ENCODE peak calls at places on chromosomes 16 and 17, in ten cellular contexts. G, V, W, P, K, S, I, J, Y and O are unnamed samples.

GRCh38 chr17:44915321-44915726 is at the start of gene GFAP:
- DNase-seq in W (no peak), Y (no peak), G (no peak), J (no peak), P (no peak), K (no peak), V (peak), S (no peak), I (no peak), O (no peak)

GRCh38 chr17:56125830-56126819 is 27.1 kb upstream of the ANKFN1 start:
- DNase-seq in V (no peak), P (peak), K (no peak), S (peak), J (peak), G (peak), I (no peak), Y (peak), W (peak), O (no peak)

GRCh38 chr16:6611535-6611934 is 721.1 kb upstream of the RBFOX1 start:
- DNase-seq in P (no peak), W (no peak), S (no peak), J (peak), V (no peak), K (no peak), I (no peak), Y (no peak), G (no peak), O (no peak)

GRCh38 chr17:45948881-45949624 is 50.0 kb upstream of the STH start:
- DNase-seq in P (peak), W (peak), S (peak), V (peak), J (peak), Y (peak), G (peak), K (peak), I (peak), O (no peak)

GRCh38 chr17:17737938-17738894 is 57.0 kb downstream of the RAI1 start:
- DNase-seq in S (peak), J (no peak), V (peak), Y (peak), W (no peak), P (no peak), K (no peak), G (no peak), I (no peak), O (no peak)

GRCh38 chr17:68763551-68763950 is 162.4 kb upstream of the FAM20A start:
- DNase-seq in V (no peak), Y (peak), S (no peak), J (no peak), W (no peak), I (no peak), G (no peak), K (no peak), P (peak), O (no peak)

GRCh38 chr17:8991514-8992285 is 26.2 kb upstream of the PIK3R5 start:
- DNase-seq in G (peak), W (no peak), J (peak), S (peak), V (peak), K (no peak), I (peak), Y (peak), P (peak), O (no peak)

GRCh38 chr17:72372185-72372584 is 251.4 kb downstream of the SOX9 start:
- DNase-seq in G (no peak), S (no peak), J (no peak), W (no peak), P (no peak), Y (peak), I (no peak), V (no peak), K (no peak), O (no peak)

GRCh38 chr16:84553873-84554399 is 49.5 kb upstream of the MEAK7 start:
- DNase-seq in J (no peak), Y (no peak), G (no peak), P (no peak), I (no peak), S (no peak), W (no peak), V (no peak), K (no peak), O (no peak)

GRCh38 chr16:29663020-29663828 is at the start of gene SPN:
- DNase-seq in J (no peak), K (no peak), G (no peak), P (no peak), Y (no peak), I (no peak), V (no peak), S (no peak), W (no peak), O (no peak)

GRCh38 chr16:11871193-11871592 is 19.9 kb upstream of the RSL1D1 start:
- DNase-seq in J (peak), V (no peak), S (no peak), P (peak), K (no peak), Y (no peak), G (peak), I (no peak), W (no peak), O (no peak)

GRCh38 chr17:17414316-17414937 is 62.4 kb upstream of the MED9 start:
- DNase-seq in W (peak), K (no peak), I (peak), S (no peak), J (peak), V (no peak), P (peak), Y (peak), G (no peak), O (no peak)

GRCh38 chr17:19631905-19632304 is 16.6 kb upstream of the ALDH3A2 start:
- DNase-seq in W (no peak), J (no peak), I (no peak), K (no peak), G (no peak), V (no peak), S (no peak), P (no peak), Y (no peak), O (no peak)

GRCh38 chr16:49795513-49795912 is 60.4 kb downstream of the ZNF423 start:
- DNase-seq in J (no peak), W (no peak), K (no peak), P (no peak), Y (no peak), G (no peak), S (no peak), V (no peak), I (no peak), O (no peak)

GRCh38 chr17:68170246-68170645 is 77.6 kb upstream of the AMZ2 start:
- DNase-seq in G (no peak), Y (no peak), V (no peak), S (no peak), I (no peak), K (no peak), J (no peak), W (no peak), P (no peak), O (no peak)

GRCh38 chr17:5203178-5203907 is 11.7 kb upstream of the ZNF594 start:
- DNase-seq in S (no peak), G (no peak), I (no peak), W (no peak), Y (no peak), V (no peak), J (peak), P (no peak), K (no peak), O (no peak)

GRCh38 chr16:53673189-53673588 is 30.5 kb downstream of the RPGRIP1L start:
- DNase-seq in W (no peak), I (no peak), G (no peak), S (no peak), K (no peak), Y (no peak), P (no peak), J (no peak), V (no peak), O (no peak)

GRCh38 chr16:53666816-53667415 is 36.7 kb downstream of the RPGRIP1L start:
- DNase-seq in Y (no peak), J (no peak), I (no peak), G (no peak), V (no peak), W (no peak), K (no peak), P (no peak), S (peak), O (no peak)

GRCh38 chr16:53668869-53669268 is 34.8 kb downstream of the RPGRIP1L start:
- DNase-seq in Y (no peak), J (no peak), V (no peak), I (no peak), G (no peak), S (no peak), K (no peak), W (no peak), P (no peak), O (no peak)

GRCh38 chr16:53678155-53678554 is 25.5 kb downstream of the RPGRIP1L start:
- DNase-seq in J (peak), P (no peak), Y (no peak), S (no peak), K (no peak), V (no peak), I (no peak), G (no peak), W (no peak), O (no peak)

DNA sequence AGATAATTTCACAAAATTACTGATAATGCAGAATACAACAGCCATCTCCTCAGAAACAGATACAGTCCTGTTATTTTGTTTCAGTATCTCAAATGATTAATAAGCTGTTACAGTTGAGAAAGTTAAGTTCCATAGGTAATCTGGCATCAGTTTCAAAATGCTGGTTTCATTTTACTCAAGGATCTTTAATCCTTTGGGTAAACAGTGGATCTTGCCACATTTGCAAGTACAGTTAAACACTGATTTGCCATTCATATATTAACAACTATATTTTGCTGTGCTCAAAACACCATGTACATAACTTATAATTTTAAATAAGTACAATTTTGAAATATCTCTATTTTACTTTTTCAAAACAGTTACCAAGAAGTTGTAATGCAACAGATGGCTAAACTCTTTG is 31.2 kb downstream of the RPGRIP1L start:
- DNase-seq in W (no peak), K (no peak), G (no peak), S (no peak), V (no peak), P (no peak), I (no peak), J (no peak), Y (no peak), O (no peak)
- H3K4me3 ChIP-seq in W (no peak), K (no peak), G (no peak), S (no peak), V (no peak), P (no peak), I (no peak), J (no peak), Y (no peak), O (no peak)

GRCh38 chr17:50275279-50275678 is 1.0 kb downstream of the TMEM92 start:
- DNase-seq in J (no peak), K (no peak), P (no peak), S (no peak), I (no peak), G (no peak), Y (no peak), W (no peak), V (no peak), O (no peak)

GRCh38 chr17:50273654-50274040 is 619 bp upstream of the TMEM92 start:
- DNase-seq in K (no peak), W (no peak), P (no peak), I (no peak), G (no peak), V (no peak), S (no peak), J (no peak), Y (no peak), O (no peak)

GRCh38 chr17:50272711-50273653 is 1.3 kb upstream of the TMEM92 start:
- DNase-seq in K (peak), V (peak), J (peak), Y (peak), G (peak), I (no peak), P (peak), W (no peak), S (peak), O (no peak)

GRCh38 chr17:50274945-50275221 is 617 bp downstream of the TMEM92 start:
- DNase-seq in V (no peak), P (no peak), W (no peak), Y (no peak), J (no peak), K (no peak), G (no peak), S (no peak), I (no peak), O (no peak)

DNA sequence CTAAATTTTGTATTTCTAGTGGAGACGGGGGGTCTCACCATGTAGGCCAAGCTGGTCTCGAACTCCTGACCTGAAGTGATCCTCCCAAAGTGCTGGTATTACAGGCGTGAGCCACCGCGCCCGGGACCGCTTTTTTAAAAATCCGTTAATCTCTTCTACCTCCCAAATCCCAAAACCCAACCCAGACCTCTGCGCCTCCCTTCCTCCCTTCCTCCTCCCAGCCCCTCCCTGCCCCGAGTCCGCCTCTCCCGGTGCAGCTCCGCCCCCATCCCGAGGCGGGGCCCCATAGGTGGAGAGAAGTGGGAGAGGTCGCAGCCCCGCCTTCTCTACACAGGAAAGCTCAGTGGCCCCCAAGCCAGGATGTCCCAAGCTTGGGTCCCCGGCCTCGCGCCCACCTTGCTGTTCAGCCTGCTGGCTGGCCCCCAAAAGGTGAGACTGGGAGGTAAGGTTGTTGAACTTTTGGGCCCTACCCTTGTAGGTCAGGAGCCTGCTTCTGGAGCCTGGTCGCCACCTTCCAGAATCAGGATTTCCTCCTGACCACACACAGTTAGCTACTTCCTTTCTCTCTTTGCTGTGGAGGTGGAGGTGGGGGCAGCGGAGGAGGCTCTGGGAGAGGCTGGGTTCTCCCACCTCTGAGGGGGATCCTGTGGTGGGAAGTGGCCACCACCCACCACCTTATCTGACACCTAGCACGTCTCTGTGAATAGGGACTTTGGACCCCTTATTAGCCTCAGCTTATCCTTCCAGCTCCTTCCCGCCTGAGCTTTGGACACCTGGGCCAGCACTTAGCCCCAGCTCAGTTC is at the start of gene TMEM92:
- DNase-seq in K (no peak), G (no peak), S (peak), I (no peak), V (no peak), J (no peak), P (no peak), Y (peak), W (no peak), O (no peak)
- H3K4me3 ChIP-seq in K (peak), G (no peak), S (peak), I (peak), V (peak), J (no peak), P (peak), Y (peak), W (peak), O (peak)

GRCh38 chr17:42071810-42072209 is 21.4 kb upstream of the C17orf113 start:
- DNase-seq in I (no peak), P (no peak), J (no peak), Y (no peak), S (no peak), K (no peak), V (no peak), G (no peak), W (no peak), O (no peak)
- H3K4me3 ChIP-seq in I (no peak), P (no peak), J (no peak), Y (no peak), S (no peak), K (peak), V (peak), G (no peak), W (no peak), O (no peak)

GRCh38 chr17:43812396-43813265 is 20.3 kb downstream of the MPP3 start:
- DNase-seq in G (no peak), J (no peak), K (peak), W (no peak), P (no peak), Y (no peak), I (no peak), V (no peak), S (no peak), O (no peak)

GRCh38 chr17:43809121-43809520 is 23.8 kb downstream of the MPP3 start:
- DNase-seq in V (no peak), G (no peak), W (no peak), S (no peak), I (no peak), P (no peak), Y (no peak), K (peak), J (no peak), O (no peak)

GRCh38 chr17:43810823-43811222 is 22.1 kb downstream of the MPP3 start:
- DNase-seq in G (no peak), P (no peak), I (no peak), J (no peak), Y (no peak), V (no peak), S (no peak), W (no peak), K (peak), O (no peak)

GRCh38 chr17:43813386-43813785 is 19.6 kb downstream of the MPP3 start:
- DNase-seq in Y (no peak), P (no peak), V (no peak), S (peak), G (no peak), K (peak), W (no peak), I (no peak), J (no peak), O (no peak)

DNA sequence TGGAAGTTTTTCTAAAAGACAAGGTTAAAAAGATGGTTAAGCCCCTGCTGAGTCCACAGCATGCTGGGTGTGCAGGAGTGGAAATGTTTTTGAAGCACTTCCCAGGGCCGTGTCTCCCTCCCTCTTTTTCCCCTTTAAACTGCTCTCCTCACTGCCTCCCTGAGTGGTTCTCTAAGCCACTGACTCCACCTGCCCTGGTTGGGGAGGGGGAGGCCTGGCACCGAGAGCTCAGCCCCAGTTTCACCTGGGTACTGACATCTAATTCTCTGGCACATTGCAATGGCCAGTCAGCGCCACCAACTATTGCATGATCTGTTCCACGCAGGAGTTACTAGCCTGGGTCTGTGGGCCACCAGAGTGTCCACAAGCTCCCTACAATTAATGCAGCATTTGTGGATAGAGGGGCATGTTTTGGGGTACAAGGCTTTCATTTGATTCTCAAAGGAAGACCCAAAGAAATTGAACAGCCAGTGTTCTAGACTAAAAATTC is 22.7 kb downstream of the MPP3 start:
- DNase-seq in G (no peak), S (no peak), J (no peak), Y (no peak), I (no peak), V (no peak), K (peak), W (no peak), P (no peak), O (no peak)
- H3K4me3 ChIP-seq in G (no peak), S (no peak), J (no peak), Y (no peak), I (no peak), V (no peak), K (no peak), W (no peak), P (no peak), O (no peak)

DNA sequence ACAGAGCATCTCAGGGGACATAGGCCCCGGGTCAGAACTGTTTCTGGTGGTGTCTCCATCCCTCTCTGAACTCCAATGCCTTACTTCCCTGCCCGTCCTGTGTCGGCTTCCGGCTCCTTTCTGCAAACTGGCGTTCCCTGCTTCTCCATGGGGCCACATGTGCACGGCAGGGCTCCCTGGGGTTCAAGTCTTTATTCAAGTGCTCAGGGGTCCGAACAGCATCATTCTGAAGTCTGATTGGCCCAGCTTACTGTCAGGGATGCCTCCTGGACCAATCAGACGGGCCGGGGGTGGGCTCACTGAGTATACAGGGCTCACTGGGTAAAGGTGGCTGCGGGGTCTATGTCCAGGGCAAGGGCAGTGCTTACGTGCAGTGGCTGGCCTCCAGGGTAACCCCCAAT is 17.1 kb downstream of the C16orf82 start:
- DNase-seq in P (peak), J (no peak), Y (no peak), K (no peak), I (no peak), W (no peak), G (no peak), V (peak), S (no peak), O (no peak)
- H3K4me3 ChIP-seq in P (no peak), J (no peak), Y (no peak), K (no peak), I (no peak), W (no peak), G (no peak), V (no peak), S (no peak), O (no peak)

GRCh38 chr17:77528516-77529327 is 388.0 kb downstream of the SEC14L1 start:
- DNase-seq in V (no peak), Y (no peak), J (no peak), P (no peak), S (no peak), G (no peak), K (peak), I (no peak), W (no peak), O (no peak)
- H3K4me3 ChIP-seq in V (peak), Y (peak), J (no peak), P (peak), S (no peak), G (no peak), K (peak), I (peak), W (peak), O (peak)

DNA sequence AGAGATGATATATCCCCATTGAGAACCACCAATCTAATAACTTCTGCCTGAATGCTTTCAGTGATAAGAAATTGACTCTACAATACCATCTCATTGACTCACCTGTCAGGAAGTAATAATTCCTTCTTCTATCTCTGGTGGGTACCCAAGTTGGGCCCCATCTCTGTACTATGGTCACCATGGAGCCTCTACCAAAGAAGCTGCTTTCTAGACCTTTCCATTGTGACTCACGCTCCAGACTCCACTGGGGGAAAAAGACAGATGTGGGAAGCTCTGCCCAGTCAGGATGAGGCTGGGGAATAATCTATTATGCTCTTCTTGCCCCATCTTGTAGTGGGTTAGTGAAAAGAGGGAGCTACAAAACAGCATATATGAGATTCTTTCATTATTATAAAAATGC is 100.4 kb downstream of the COPRS start:
- DNase-seq in I (no peak), K (no peak), P (no peak), G (no peak), V (no peak), J (no peak), W (no peak), S (no peak), Y (no peak), O (no peak)
- H3K4me3 ChIP-seq in I (no peak), K (no peak), P (no peak), G (no peak), V (no peak), J (no peak), W (no peak), S (no peak), Y (no peak), O (no peak)

GRCh38 chr17:40900819-40901356 is 15.8 kb upstream of the KRT20 start:
- DNase-seq in W (no peak), P (no peak), S (no peak), V (no peak), I (no peak), Y (no peak), K (no peak), J (no peak), G (no peak), O (no peak)

GRCh38 chr17:40895106-40895730 is 10.2 kb upstream of the KRT20 start:
- DNase-seq in W (no peak), P (peak), G (no peak), I (no peak), V (no peak), S (no peak), K (no peak), Y (no peak), J (no peak), O (no peak)
- H3K4me3 ChIP-seq in W (no peak), P (no peak), G (no peak), I (no peak), V (no peak), S (no peak), K (no peak), Y (no peak), J (no peak), O (no peak)